ENCODE peak calls at places on chromosomes 2 and 18, in six cellular contexts. Z is choroid plexus epithelial cell, U is colonic mucosa, X is GM23338, N is brain microvascular endothelial cell, T is cardiac muscle cell. B is an unnamed sample.

GRCh38 chr18:77059294-77059916 is 73.2 kb downstream of the MBP start:
- DNase-seq in Z (peak), U (no peak), X (peak), N (peak), T (peak), B (no peak)

GRCh38 chr2:218805627-218806026 is 23.7 kb downstream of the CYP27A1 start:
- DNase-seq in Z (peak), U (no peak), X (peak), N (peak), T (peak), B (peak)

GRCh38 chr2:54879598-54880355 is 156.3 kb downstream of the EML6 start:
- DNase-seq in Z (no peak), U (peak), X (no peak), N (no peak), T (no peak), B (no peak)

GRCh38 chr2:190533968-190534309 is 583 bp downstream of the NEMP2 start:
- DNase-seq in Z (peak), U (peak), X (no peak), N (no peak), T (no peak), B (no peak)

GRCh38 chr2:1718339-1719220 is 25.7 kb downstream of the PXDN start:
- DNase-seq in Z (no peak), U (no peak), X (no peak), N (no peak), T (no peak), B (no peak)

GRCh38 chr2:212940816-212941215 is 210.6 kb downstream of the IKZF2 start:
- DNase-seq in Z (peak), U (peak), X (peak), N (peak), T (peak), B (no peak)

GRCh38 chr2:191385416-191386160 is 140.4 kb downstream of the MYO1B start:
- DNase-seq in Z (no peak), U (no peak), X (no peak), N (no peak), T (no peak), B (no peak)

GRCh38 chr18:27447530-27447929 is 262.4 kb upstream of the CHST9 start:
- DNase-seq in Z (no peak), U (no peak), X (no peak), N (no peak), T (no peak), B (no peak)

GRCh38 chr2:224175010-224175409 is 135.9 kb upstream of the SERPINE2 start:
- DNase-seq in Z (no peak), U (no peak), X (no peak), N (no peak), T (no peak), B (no peak)

GRCh38 chr2:207133493-207133861 is 32.3 kb downstream of the KLF7 start:
- DNase-seq in Z (no peak), U (no peak), X (peak), N (no peak), T (no peak), B (no peak)

GRCh38 chr2:177344316-177344715 is 48.3 kb upstream of the AGPS start:
- DNase-seq in Z (no peak), U (no peak), X (no peak), N (no peak), T (no peak), B (no peak)
- TF ChIP-seq CTCF in Z (no peak), U (no peak), X (peak), N (no peak), T (no peak), B (no peak)

DNA sequence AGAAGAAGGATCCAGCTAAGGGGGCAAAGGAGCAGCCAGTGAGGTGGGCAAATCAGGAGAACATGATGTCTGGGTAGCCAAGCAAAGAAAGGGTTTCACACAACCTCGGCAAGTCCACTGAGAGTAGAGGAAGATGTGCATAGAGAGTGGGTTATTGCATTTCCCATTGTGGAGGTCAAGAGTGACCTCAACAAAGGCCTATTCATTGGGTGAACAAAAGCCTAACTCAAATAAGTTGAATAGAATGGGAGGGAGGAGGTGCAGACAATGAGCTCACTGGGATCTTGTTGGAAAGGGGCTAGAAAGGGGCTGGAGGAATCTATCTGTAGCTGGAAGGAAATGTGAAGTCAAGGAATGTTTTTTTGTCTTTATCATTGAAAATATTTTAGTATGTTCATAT is 14.0 kb upstream of the PDCL3 start:
- DNase-seq in Z (no peak), U (no peak), X (no peak), N (no peak), T (no peak), B (no peak)
- H3K4me3 ChIP-seq in Z (no peak), U (no peak), X (no peak), N (no peak), T (no peak), B (no peak)

GRCh38 chr18:34729264-34729663 is 19.2 kb downstream of the DTNA start:
- DNase-seq in Z (peak), U (peak), X (peak), N (peak), T (peak), B (no peak)
- TF ChIP-seq CTCF in Z (peak), U (peak), X (peak), N (peak), T (peak), B (peak)

DNA sequence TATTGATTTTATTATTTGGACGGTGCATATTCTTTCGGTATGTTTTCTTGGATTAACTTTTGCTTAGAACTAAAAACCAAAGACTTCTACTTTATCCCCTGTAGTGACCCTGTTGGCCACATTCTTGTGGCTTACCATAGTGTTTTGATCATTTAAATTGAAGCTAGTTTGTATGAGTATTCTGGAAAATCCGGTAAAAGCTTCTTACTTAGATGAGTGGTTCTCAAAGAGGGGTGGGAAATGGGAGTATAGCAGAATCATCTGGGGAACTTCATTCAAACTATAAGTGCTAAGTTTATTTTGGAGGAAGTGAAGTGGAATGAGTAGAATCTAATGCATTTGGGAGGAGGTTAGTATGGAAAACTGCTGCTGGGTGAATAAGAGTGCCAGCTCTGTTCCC is 3.8 kb downstream of the PPP1CB start:
- DNase-seq in Z (peak), U (no peak), X (no peak), N (peak), T (peak), B (no peak)
- H3K4me3 ChIP-seq in Z (peak), U (no peak), X (no peak), N (peak), T (no peak), B (no peak)

GRCh38 chr18:24934231-24934932 is 417.6 kb downstream of the ZNF521 start:
- DNase-seq in Z (no peak), U (no peak), X (no peak), N (no peak), T (no peak), B (no peak)
- TF ChIP-seq CTCF in Z (no peak), U (no peak), X (no peak), N (no peak), T (no peak), B (no peak)

DNA sequence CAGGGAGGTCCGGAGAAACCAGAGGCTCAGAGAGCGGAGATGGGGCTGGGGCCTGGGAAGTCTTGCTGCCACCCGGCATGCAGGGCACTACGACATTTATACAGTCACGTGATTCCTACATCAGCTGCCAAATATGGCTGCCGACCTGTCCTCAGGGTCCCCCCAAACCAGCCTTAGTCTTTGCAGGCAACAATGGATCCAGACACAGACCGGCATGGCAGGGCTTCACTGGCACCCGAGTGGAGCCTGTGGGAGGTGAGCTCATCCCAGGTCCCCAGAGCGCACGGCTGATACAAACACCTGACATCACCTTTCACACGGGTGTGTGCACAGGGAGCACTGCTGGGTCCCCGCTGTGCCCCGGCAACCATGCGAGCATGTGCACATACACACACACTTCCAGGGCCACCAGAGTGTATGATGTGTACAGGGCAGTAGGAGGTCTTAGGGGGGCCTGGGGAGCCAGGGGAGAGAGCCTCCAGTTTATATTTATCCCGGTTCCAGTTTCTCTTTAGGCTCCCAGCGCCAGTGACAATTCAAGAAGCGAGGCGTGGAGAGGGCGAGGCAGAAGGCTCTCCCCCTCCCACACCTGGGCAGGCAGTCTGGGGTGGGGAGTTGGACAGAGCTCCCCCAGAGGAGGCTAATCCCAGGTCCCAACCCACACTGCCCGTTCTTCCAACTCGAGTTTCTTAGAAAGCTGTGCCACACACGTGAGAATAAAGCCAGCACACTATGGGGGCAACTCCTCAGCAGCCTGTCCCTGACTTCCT is 2.7 kb downstream of the SEMA4C start:
- DNase-seq in Z (no peak), U (no peak), X (no peak), N (no peak), T (no peak), B (no peak)
- H3K4me3 ChIP-seq in Z (peak), U (peak), X (peak), N (peak), T (peak), B (peak)